ENCODE peak calls at places on chromosomes 11 and 22, in six cellular contexts. One of them, this sample, is unnamed.
A peak's percentile ranks its signal among the peaks of the same experiment; 100 is the strongest.

GRCh38 chr11:66626926-66627325 is 10.5 kb downstream of the RBM14 start:
- DNase-seq in mesenchymal stem cell: no peak
- DNase-seq in neuronal stem cell: no peak
- DNase-seq in H9: no peak
- DNase-seq in IMR-90: no peak
- DNase-seq in H1: no peak
- DNase-seq in this sample: no peak

GRCh38 chr11:45468265-45468856 is 182.2 kb upstream of the SYT13 start:
- DNase-seq in neuronal stem cell: no peak
- DNase-seq in mesenchymal stem cell: peak; percentile 68
- DNase-seq in IMR-90: peak; percentile 4
- DNase-seq in H9: peak; percentile 46
- DNase-seq in H1: no peak
- DNase-seq in this sample: no peak

GRCh38 chr22:46267431-46268279 is at the start of gene TTC38:
- DNase-seq in H9: peak; percentile 89
- DNase-seq in H1: peak; percentile 19
- DNase-seq in neuronal stem cell: peak; percentile 58
- DNase-seq in mesenchymal stem cell: peak; percentile 87
- DNase-seq in IMR-90: peak; percentile 60
- DNase-seq in this sample: peak; percentile 87

GRCh38 chr11:112363527-112363926 is 102.9 kb upstream of the PLET1 start:
- DNase-seq in mesenchymal stem cell: peak; percentile 56
- DNase-seq in IMR-90: peak; percentile 60
- DNase-seq in H1: no peak
- DNase-seq in H9: no peak
- DNase-seq in neuronal stem cell: no peak
- DNase-seq in this sample: peak; percentile 39

GRCh38 chr22:43100223-43100622 is 10.3 kb upstream of the BIK start:
- DNase-seq in neuronal stem cell: no peak
- DNase-seq in mesenchymal stem cell: peak; percentile 65
- DNase-seq in H1: no peak
- DNase-seq in H9: no peak
- DNase-seq in IMR-90: peak; percentile 68
- DNase-seq in this sample: peak; percentile 85

GRCh38 chr11:107769189-107769588 is 57.3 kb upstream of the SLN start:
- DNase-seq in mesenchymal stem cell: peak; percentile 77
- DNase-seq in IMR-90: peak; percentile 70
- DNase-seq in neuronal stem cell: no peak
- DNase-seq in H9: no peak
- DNase-seq in H1: no peak
- DNase-seq in this sample: peak; percentile 56

GRCh38 chr11:118287006-118287405 is 17.5 kb upstream of the CD3E start:
- DNase-seq in H1: no peak
- DNase-seq in H9: no peak
- DNase-seq in IMR-90: no peak
- DNase-seq in mesenchymal stem cell: no peak
- DNase-seq in neuronal stem cell: no peak
- DNase-seq in this sample: no peak

GRCh38 chr11:1567052-1567720 is 4.9 kb downstream of the DUSP8 start:
- DNase-seq in neuronal stem cell: no peak
- DNase-seq in H1: no peak
- DNase-seq in H9: peak; percentile 24
- DNase-seq in IMR-90: no peak
- DNase-seq in mesenchymal stem cell: no peak
- DNase-seq in this sample: no peak

GRCh38 chr11:69312418-69313399 is 18.8 kb downstream of the MYEOV start:
- DNase-seq in IMR-90: no peak
- DNase-seq in H9: no peak
- DNase-seq in neuronal stem cell: no peak
- DNase-seq in mesenchymal stem cell: no peak
- DNase-seq in H1: no peak
- DNase-seq in this sample: peak; percentile 27

GRCh38 chr11:57771365-57771764 is 9.8 kb downstream of the CTNND1 start:
- DNase-seq in neuronal stem cell: no peak
- DNase-seq in IMR-90: no peak
- DNase-seq in mesenchymal stem cell: no peak
- DNase-seq in H9: no peak
- DNase-seq in H1: no peak
- DNase-seq in this sample: no peak

GRCh38 chr11:57775474-57775873 is 13.9 kb downstream of the CTNND1 start:
- DNase-seq in H9: no peak
- DNase-seq in H1: no peak
- DNase-seq in mesenchymal stem cell: peak; percentile 29
- DNase-seq in neuronal stem cell: no peak
- DNase-seq in IMR-90: no peak
- DNase-seq in this sample: no peak

GRCh38 chr11:57772562-57772961 is 11.0 kb downstream of the CTNND1 start:
- DNase-seq in neuronal stem cell: no peak
- DNase-seq in H1: no peak
- DNase-seq in IMR-90: peak; percentile 48
- DNase-seq in H9: no peak
- DNase-seq in mesenchymal stem cell: peak; percentile 55
- DNase-seq in this sample: no peak

GRCh38 chr11:57773026-57773598 is 11.5 kb downstream of the CTNND1 start:
- DNase-seq in mesenchymal stem cell: peak; percentile 15
- DNase-seq in H9: no peak
- DNase-seq in IMR-90: no peak
- DNase-seq in neuronal stem cell: no peak
- DNase-seq in H1: no peak
- DNase-seq in this sample: no peak

GRCh38 chr11:57770793-57771192 is 9.2 kb downstream of the CTNND1 start:
- DNase-seq in IMR-90: no peak
- DNase-seq in mesenchymal stem cell: no peak
- DNase-seq in neuronal stem cell: no peak
- DNase-seq in H1: no peak
- DNase-seq in H9: no peak
- DNase-seq in this sample: no peak
- H3K27ac ChIP-seq in IMR-90: no peak overlapping the region
- H3K27ac ChIP-seq in mesenchymal stem cell: no peak overlapping the region
- H3K27ac ChIP-seq in neuronal stem cell: no peak overlapping the region
- H3K27ac ChIP-seq in H1: no peak overlapping the region
- H3K27ac ChIP-seq in H9: no peak overlapping the region
- H3K27ac ChIP-seq in this sample: no peak overlapping the region

DNA sequence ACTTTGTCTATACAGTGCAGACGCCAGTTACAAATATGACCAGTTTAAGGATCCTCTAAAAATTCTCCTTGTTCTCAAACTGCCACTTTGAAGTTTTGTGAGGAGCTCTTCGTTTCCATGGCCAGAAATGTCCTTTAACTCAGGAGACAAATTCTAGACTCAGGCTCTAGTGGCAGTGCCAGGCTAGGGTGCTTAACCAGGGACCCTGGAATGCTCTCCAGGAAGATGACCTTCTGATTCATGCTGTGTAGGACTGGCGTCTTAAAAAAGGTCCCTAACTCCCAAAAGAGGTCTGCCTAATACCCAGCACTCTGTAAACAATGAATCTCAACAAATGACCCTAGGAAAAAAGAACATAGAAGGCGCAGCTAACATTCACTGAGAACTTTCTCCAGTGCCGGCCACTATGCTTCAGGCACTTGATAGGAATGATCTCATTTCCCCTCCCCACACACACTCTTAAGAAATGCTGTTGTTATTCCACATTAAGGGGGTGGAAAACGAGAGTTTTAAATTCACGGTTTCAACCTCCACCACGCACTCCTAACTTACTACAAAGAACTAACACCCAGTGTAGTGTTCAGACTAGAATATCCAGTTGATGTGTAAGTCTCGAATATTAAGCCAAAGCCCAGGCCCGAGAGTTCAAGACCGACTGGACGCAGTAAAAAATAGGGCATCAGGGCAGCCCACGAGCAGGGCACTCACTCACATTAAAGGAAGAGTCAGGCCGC is 763 bp downstream of the NXF1 start:
- DNase-seq in H9: no peak
- DNase-seq in H1: no peak
- DNase-seq in neuronal stem cell: no peak
- DNase-seq in IMR-90: peak; percentile 55
- DNase-seq in mesenchymal stem cell: peak; percentile 75
- DNase-seq in this sample: peak; percentile 60
- H2AFZ ChIP-seq in H9: no peak overlapping the region
- H2AFZ ChIP-seq in H1: no peak overlapping the region
- H2AFZ ChIP-seq in neuronal stem cell: peak overlapping the region; percentile 94
- H2AFZ ChIP-seq in IMR-90: peak overlapping the region; percentile 99
- H2AFZ ChIP-seq in mesenchymal stem cell: no peak overlapping the region
- H2AFZ ChIP-seq in this sample: no peak overlapping the region

GRCh38 chr11:57637626-57638004 is 12.1 kb downstream of the YPEL4 start:
- DNase-seq in IMR-90: no peak
- DNase-seq in H1: no peak
- DNase-seq in neuronal stem cell: no peak
- DNase-seq in H9: peak; percentile 84
- DNase-seq in mesenchymal stem cell: peak; percentile 18
- DNase-seq in this sample: peak; percentile 47
- H2BK5ac ChIP-seq in IMR-90: peak overlapping the region; percentile 74
- H2BK5ac ChIP-seq in H1: peak overlapping the region; percentile 100
- H2BK5ac ChIP-seq in neuronal stem cell: peak overlapping the region; percentile 98
- H2BK5ac ChIP-seq in H9: no peak overlapping the region
- H2BK5ac ChIP-seq in mesenchymal stem cell: peak overlapping the region; percentile 14
- H2BK5ac ChIP-seq in this sample: peak overlapping the region; percentile 97

DNA sequence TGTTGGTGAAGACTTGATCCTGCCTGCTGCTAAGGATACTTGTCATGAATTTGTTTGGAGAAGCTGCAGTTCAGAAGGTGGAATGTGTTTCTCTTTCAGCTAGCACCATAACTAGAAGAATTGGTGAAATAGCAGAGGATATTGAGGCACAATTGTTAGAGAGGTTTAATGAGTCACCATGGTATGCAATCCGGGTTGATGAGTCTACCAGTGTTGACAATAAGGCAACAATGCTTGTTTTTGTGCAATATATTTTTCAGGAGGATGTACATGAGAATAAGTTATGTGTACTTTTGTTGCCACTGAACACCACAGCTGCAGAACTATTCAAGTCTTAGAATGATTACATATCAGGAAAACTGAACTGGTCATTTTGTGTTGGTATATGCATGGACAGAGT is 457.2 kb upstream of the ISX start:
- DNase-seq in H9: no peak
- DNase-seq in H1: no peak
- DNase-seq in mesenchymal stem cell: no peak
- DNase-seq in neuronal stem cell: no peak
- DNase-seq in IMR-90: no peak
- DNase-seq in this sample: peak; percentile 5
- H3K27ac ChIP-seq in H9: no peak overlapping the region
- H3K27ac ChIP-seq in H1: no peak overlapping the region
- H3K27ac ChIP-seq in mesenchymal stem cell: no peak overlapping the region
- H3K27ac ChIP-seq in neuronal stem cell: no peak overlapping the region
- H3K27ac ChIP-seq in IMR-90: no peak overlapping the region
- H3K27ac ChIP-seq in this sample: no peak overlapping the region

GRCh38 chr11:62709262-62710000 is 2.0 kb downstream of the GNG3 start:
- DNase-seq in H1: peak; percentile 95
- DNase-seq in neuronal stem cell: peak; percentile 95
- DNase-seq in mesenchymal stem cell: peak; percentile 97
- DNase-seq in IMR-90: peak; percentile 97
- DNase-seq in H9: peak; percentile 98
- DNase-seq in this sample: peak; percentile 99
- H2AFZ ChIP-seq in H1: peak overlapping the region; percentile 45
- H2AFZ ChIP-seq in neuronal stem cell: peak overlapping the region; percentile 81
- H2AFZ ChIP-seq in mesenchymal stem cell: peak overlapping the region; percentile 33
- H2AFZ ChIP-seq in IMR-90: peak overlapping the region; percentile 90
- H2AFZ ChIP-seq in H9: peak overlapping the region; percentile 35
- H2AFZ ChIP-seq in this sample: peak overlapping the region; percentile 86

GRCh38 chr11:6611092-6612007 is 666 bp downstream of the TAF10 start:
- DNase-seq in mesenchymal stem cell: peak; percentile 34
- DNase-seq in IMR-90: peak; percentile 21
- DNase-seq in H1: no peak
- DNase-seq in H9: peak; percentile 27
- DNase-seq in neuronal stem cell: no peak
- DNase-seq in this sample: no peak

GRCh38 chr11:6614446-6614845 is 2.4 kb upstream of the TAF10 start:
- DNase-seq in H9: no peak
- DNase-seq in H1: no peak
- DNase-seq in mesenchymal stem cell: no peak
- DNase-seq in neuronal stem cell: no peak
- DNase-seq in IMR-90: no peak
- DNase-seq in this sample: no peak

GRCh38 chr11:6612008-6612815 is at the start of gene TAF10:
- DNase-seq in H9: peak; percentile 96
- DNase-seq in mesenchymal stem cell: peak; percentile 98
- DNase-seq in IMR-90: peak; percentile 96
- DNase-seq in neuronal stem cell: peak; percentile 90
- DNase-seq in H1: no peak
- DNase-seq in this sample: peak; percentile 98

GRCh38 chr11:6613496-6613895 is 1.5 kb upstream of the TAF10 start:
- DNase-seq in H1: no peak
- DNase-seq in IMR-90: no peak
- DNase-seq in neuronal stem cell: no peak
- DNase-seq in mesenchymal stem cell: no peak
- DNase-seq in H9: no peak
- DNase-seq in this sample: no peak

DNA sequence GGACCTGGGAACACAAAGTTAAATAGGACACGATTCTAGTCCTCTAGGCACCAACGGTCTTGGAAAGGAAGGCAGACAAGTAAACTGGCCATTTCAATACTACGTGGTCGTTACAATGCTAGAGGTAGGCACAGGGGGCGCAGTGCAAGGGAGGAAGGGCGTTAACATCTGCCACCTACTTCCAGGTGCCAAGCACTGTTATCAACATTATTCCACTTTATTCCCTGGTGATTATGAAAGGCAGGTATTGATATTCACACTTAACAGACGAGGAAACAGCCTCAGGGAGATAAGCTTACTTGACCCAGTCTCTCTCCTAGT is 760 bp upstream of the TAF10 start:
- DNase-seq in IMR-90: no peak
- DNase-seq in H9: peak; percentile 57
- DNase-seq in mesenchymal stem cell: no peak
- DNase-seq in neuronal stem cell: no peak
- DNase-seq in H1: no peak
- DNase-seq in this sample: no peak
- H2BK5ac ChIP-seq in IMR-90: peak overlapping the region; percentile 99
- H2BK5ac ChIP-seq in H9: no peak overlapping the region
- H2BK5ac ChIP-seq in mesenchymal stem cell: no peak overlapping the region
- H2BK5ac ChIP-seq in neuronal stem cell: no peak overlapping the region
- H2BK5ac ChIP-seq in H1: peak overlapping the region; percentile 95
- H2BK5ac ChIP-seq in this sample: peak overlapping the region; percentile 66

This sample was measured in trophoblast cell.